ENCODE peak calls at places on chromosomes 11 and 22, in six cellular contexts. G is memory B cell, H is AG10803, Z is neural crest cell, U is HEK293T, P is GM12891. D is an unnamed sample.

GRCh38 chr11:44950036-44950624 is 553 bp downstream of the TP53I11 start:
- DNase-seq in G (peak), H (no peak), Z (peak), U (peak), P (no peak), D (peak)

GRCh38 chr11:2507945-2508749 is 63.3 kb downstream of the KCNQ1 start:
- DNase-seq in G (peak), H (no peak), Z (no peak), U (no peak), P (no peak), D (no peak)

GRCh38 chr11:123590296-123590912 is 64.0 kb downstream of the SCN3B start:
- DNase-seq in G (no peak), H (peak), Z (no peak), U (no peak), P (no peak), D (no peak)

GRCh38 chr11:125376117-125376516 is 119.9 kb downstream of the FEZ1 start:
- DNase-seq in G (no peak), H (no peak), Z (no peak), U (no peak), P (no peak), D (no peak)

GRCh38 chr11:125429174-125429707 is 66.8 kb downstream of the FEZ1 start:
- DNase-seq in G (peak), H (peak), Z (peak), U (peak), P (peak), D (no peak)

GRCh38 chr11:19712281-19713220 is at the start of gene NAV2:
- DNase-seq in G (peak), H (peak), Z (peak), U (peak), P (peak), D (peak)

GRCh38 chr11:122045181-122045586 is 70.8 kb downstream of the BLID start:
- DNase-seq in G (no peak), H (peak), Z (no peak), U (no peak), P (no peak), D (no peak)

GRCh38 chr22:20013382-20013871 is 3.2 kb downstream of the ARVCF start:
- DNase-seq in G (no peak), H (peak), Z (peak), U (peak), P (no peak), D (peak)

GRCh38 chr11:13169709-13170108 is 107.9 kb upstream of the BMAL1 start:
- DNase-seq in G (no peak), H (peak), Z (no peak), U (no peak), P (no peak), D (no peak)

GRCh38 chr11:69879734-69880005 is 60.5 kb upstream of the FGF3 start:
- DNase-seq in G (no peak), H (no peak), Z (no peak), U (no peak), P (no peak), D (no peak)

GRCh38 chr11:111001986-111002616 is 243.4 kb upstream of the POU2AF2 start:
- DNase-seq in G (no peak), H (peak), Z (no peak), U (no peak), P (no peak), D (no peak)